ENCODE peak calls at places on chromosome 11, in seven cellular contexts. N is suprapubic skin; Q is CD4-positive, CD25-positive, alpha-beta regulatory T cell; P is RCC 7860; B is skeletal muscle cell; A is sciatic nerve; U is stimulated activated naive CD4-positive, alpha-beta T cell. Y is an unnamed sample.
A peak's percentile ranks its signal among the peaks of the same experiment; 100 is the strongest.

GRCh38 chr11:88280673-88281316 is 56.7 kb downstream of the CTSC start:
- DNase-seq in N (no peak), Q (no peak), P (no peak), B (no peak), A (no peak), U (no peak), Y (no peak)

GRCh38 chr11:109552376-109552775 is 130.4 kb downstream of the C11orf87 start:
- DNase-seq in N (no peak), Q (no peak), P (no peak), B (no peak), A (no peak), U (no peak), Y (no peak)

GRCh38 chr11:116434986-116435385 is 337.8 kb downstream of the BUD13 start:
- DNase-seq in N (no peak), Q (no peak), P (no peak), B (no peak), A (no peak), U (no peak), Y (no peak)

GRCh38 chr11:65792456-65792855 is 5.6 kb downstream of the OVOL1 start:
- DNase-seq in N (peak; percentile 79), Q (no peak), P (no peak), B (no peak), A (no peak), U (no peak), Y (no peak)

GRCh38 chr11:77762426-77762825 is 58.1 kb downstream of the RSF1 start:
- DNase-seq in N (no peak), Q (no peak), P (no peak), B (no peak), A (no peak), U (no peak), Y (no peak)

GRCh38 chr11:111540114-111540920 is at the start of gene LAYN:
- DNase-seq in N (no peak), Q (peak; percentile 64), P (no peak), B (no peak), A (peak; percentile 68), U (no peak), Y (no peak)

GRCh38 chr11:68650801-68651200 is 33.5 kb upstream of the GAL start:
- DNase-seq in N (no peak), Q (no peak), P (no peak), B (no peak), A (no peak), U (no peak), Y (no peak)

GRCh38 chr11:24082860-24083259 is 414.0 kb upstream of the LUZP2 start:
- DNase-seq in N (no peak), Q (no peak), P (no peak), B (no peak), A (no peak), U (no peak), Y (no peak)

GRCh38 chr11:8757533-8757932 is 74.9 kb downstream of the RPL27A start:
- DNase-seq in N (no peak), Q (no peak), P (no peak), B (no peak), A (no peak), U (no peak), Y (no peak)

GRCh38 chr11:59918494-59918893 is 19.7 kb upstream of the OOSP1 start:
- DNase-seq in N (no peak), Q (no peak), P (no peak), B (peak; percentile 7), A (no peak), U (no peak), Y (no peak)

GRCh38 chr11:2743427-2744110 is 43.8 kb upstream of the KCNQ1OT1 start:
- DNase-seq in N (no peak), Q (no peak), P (no peak), B (no peak), A (peak; percentile 48), U (no peak), Y (no peak)

GRCh38 chr11:105719073-105719846 is 109.4 kb downstream of the GRIA4 start:
- DNase-seq in N (no peak), Q (no peak), P (peak; percentile 88), B (peak; percentile 57), A (no peak), U (no peak), Y (no peak)

GRCh38 chr11:44860967-44861828 is 89.5 kb downstream of the TP53I11 start:
- DNase-seq in N (no peak), Q (no peak), P (no peak), B (no peak), A (no peak), U (no peak), Y (no peak)

GRCh38 chr11:123581651-123582399 is 72.6 kb downstream of the SCN3B start:
- DNase-seq in N (no peak), Q (no peak), P (no peak), B (no peak), A (no peak), U (no peak), Y (no peak)

GRCh38 chr11:116118138-116118470 is 613.9 kb upstream of the CADM1 start:
- DNase-seq in N (no peak), Q (no peak), P (no peak), B (no peak), A (no peak), U (no peak), Y (no peak)

GRCh38 chr11:640021-640706 is 3.1 kb downstream of the DRD4 start:
- DNase-seq in N (no peak), Q (no peak), P (no peak), B (no peak), A (no peak), U (no peak), Y (no peak)

GRCh38 chr11:117180661-117181585 is 2.4 kb downstream of the SIDT2 start:
- DNase-seq in N (peak; percentile 87), Q (peak; percentile 38), P (no peak), B (peak; percentile 30), A (peak; percentile 84), U (peak; percentile 12), Y (peak; percentile 57)

GRCh38 chr11:82671451-82671850 is 62.2 kb downstream of the FAM181B start:
- DNase-seq in N (no peak), Q (no peak), P (no peak), B (no peak), A (no peak), U (no peak), Y (no peak)

GRCh38 chr11:61543606-61544306 is 35.2 kb downstream of the LRRC10B start:
- DNase-seq in N (no peak), Q (no peak), P (peak; percentile 40), B (peak; percentile 26), A (no peak), U (no peak), Y (no peak)

GRCh38 chr11:16713594-16713993 is 24.9 kb upstream of the C11orf58 start:
- DNase-seq in N (no peak), Q (no peak), P (no peak), B (no peak), A (no peak), U (no peak), Y (no peak)

Y was measured in central memory CD4-positive, alpha-beta T cell.